ENCODE peak calls at places on chromosomes 1 and 21, in six cellular contexts. P is cardiac muscle cell, N is psoas muscle, Z is AG04450, H is stomach, B is left lung. C is an unnamed sample.

GRCh38 chr21:36330904-36331303 is 10.9 kb downstream of the MORC3 start:
- DNase-seq in P (peak; percentile 73), N (no peak), Z (no peak), H (peak; percentile 57), B (no peak), C (peak; percentile 52)

GRCh38 chr1:112312879-112313278 is 83.1 kb upstream of the CTTNBP2NL start:
- DNase-seq in P (no peak), N (no peak), Z (no peak), H (no peak), B (no peak), C (no peak)

GRCh38 chr1:229024528-229025119 is 246.3 kb upstream of the RAB4A start:
- DNase-seq in P (peak; percentile 87), N (peak; percentile 73), Z (peak; percentile 68), H (peak; percentile 56), B (no peak), C (peak; percentile 26)

GRCh38 chr1:32376199-32376598 is 13.9 kb downstream of the TSSK3 start:
- DNase-seq in P (no peak), N (no peak), Z (no peak), H (no peak), B (no peak), C (no peak)

GRCh38 chr1:244280221-244280620 is 171.5 kb downstream of the ADSS2 start:
- DNase-seq in P (peak; percentile 36), N (no peak), Z (no peak), H (no peak), B (no peak), C (no peak)

GRCh38 chr1:48878191-48878940 is 101.7 kb upstream of the BEND5 start:
- DNase-seq in P (peak; percentile 87), N (no peak), Z (no peak), H (no peak), B (no peak), C (no peak)

GRCh38 chr1:173934440-173934839 is 17.3 kb upstream of the SERPINC1 start:
- DNase-seq in P (no peak), N (no peak), Z (no peak), H (no peak), B (no peak), C (no peak)

GRCh38 chr1:115877511-115877910 is 36.6 kb upstream of the NHLH2 start:
- DNase-seq in P (peak; percentile 16), N (no peak), Z (no peak), H (no peak), B (no peak), C (no peak)

GRCh38 chr1:41618066-41618825 is 133.8 kb upstream of the EDN2 start:
- DNase-seq in P (peak; percentile 78), N (peak; percentile 78), Z (no peak), H (peak; percentile 93), B (peak; percentile 89), C (peak; percentile 52)

GRCh38 chr1:58816072-58816746 is 32.4 kb upstream of the JUN start:
- DNase-seq in P (peak; percentile 92), N (peak; percentile 93), Z (peak; percentile 70), H (peak; percentile 94), B (peak; percentile 100), C (peak; percentile 93)

GRCh38 chr1:231626535-231626950 is at the start of gene DISC1:
- DNase-seq in P (peak; percentile 91), N (peak; percentile 88), Z (peak; percentile 93), H (peak; percentile 84), B (peak; percentile 95), C (peak; percentile 86)

GRCh38 chr1:227388771-227389170 is 70.5 kb upstream of the CDC42BPA start:
- DNase-seq in P (no peak), N (no peak), Z (no peak), H (no peak), B (no peak), C (no peak)

GRCh38 chr1:41493117-41493536 is 8.6 kb upstream of the EDN2 start:
- DNase-seq in P (peak; percentile 86), N (peak; percentile 16), Z (peak; percentile 65), H (no peak), B (peak; percentile 61), C (no peak)

GRCh38 chr1:159421821-159422220 is 10.2 kb upstream of the OR10J4 start:
- DNase-seq in P (no peak), N (no peak), Z (no peak), H (no peak), B (no peak), C (no peak)

GRCh38 chr21:45506241-45506817 is 35.9 kb downstream of the SLC19A1 start:
- DNase-seq in P (no peak), N (peak; percentile 9), Z (no peak), H (no peak), B (peak; percentile 53), C (no peak)

GRCh38 chr21:27329255-27329851 is 362.5 kb upstream of the ADAMTS5 start:
- DNase-seq in P (peak; percentile 51), N (no peak), Z (peak; percentile 65), H (no peak), B (no peak), C (no peak)

GRCh38 chr1:161069731-161070270 is at the start of gene ARHGAP30:
- DNase-seq in P (no peak), N (peak; percentile 62), Z (no peak), H (peak; percentile 60), B (peak; percentile 95), C (peak; percentile 72)

GRCh38 chr1:31181515-31182343 is 58.0 kb downstream of the NKAIN1 start:
- DNase-seq in P (peak; percentile 66), N (peak; percentile 68), Z (no peak), H (peak; percentile 36), B (peak; percentile 88), C (peak; percentile 66)

GRCh38 chr1:220380885-220381284 is 108.6 kb upstream of the RAB3GAP2 start:
- DNase-seq in P (no peak), N (no peak), Z (no peak), H (no peak), B (no peak), C (no peak)
- H3K4me3 ChIP-seq in P (no peak overlapping the region), N (no peak overlapping the region), Z (no peak overlapping the region), H (no peak overlapping the region), B (no peak overlapping the region), C (no peak overlapping the region)

DNA sequence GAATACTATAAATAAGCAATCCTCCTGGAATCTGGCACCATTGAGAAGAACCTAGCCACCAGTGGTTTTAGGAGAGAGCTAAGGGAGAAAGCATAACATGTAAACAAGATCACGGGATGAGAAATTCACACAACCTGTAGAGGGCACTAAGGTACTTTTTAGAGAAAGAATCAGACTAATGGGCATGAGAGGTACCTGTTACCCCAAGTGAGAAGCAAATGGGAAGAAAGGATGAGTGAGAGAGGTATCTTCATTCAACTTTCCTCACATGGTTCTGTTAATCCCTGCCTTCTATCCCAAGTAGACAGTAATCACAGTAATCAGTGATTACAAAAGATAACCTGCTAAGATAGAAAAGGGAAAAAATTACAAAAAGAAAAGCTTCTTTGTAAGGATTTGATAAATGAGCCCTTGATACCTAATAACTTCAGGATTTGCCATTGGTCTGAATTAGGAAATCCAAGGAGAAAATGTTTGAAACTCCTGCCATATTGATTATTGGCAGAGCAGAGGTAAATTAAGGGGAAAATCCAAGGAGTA is 251.1 kb upstream of the ADGRL2 start:
- DNase-seq in P (peak; percentile 68), N (no peak), Z (peak; percentile 4), H (no peak), B (no peak), C (no peak)
- TF ChIP-seq CTCF in P (peak; percentile 67), N (peak; percentile 35), Z (peak; percentile 61), H (peak; percentile 20), B (peak; percentile 36), C (peak; percentile 13)

DNA sequence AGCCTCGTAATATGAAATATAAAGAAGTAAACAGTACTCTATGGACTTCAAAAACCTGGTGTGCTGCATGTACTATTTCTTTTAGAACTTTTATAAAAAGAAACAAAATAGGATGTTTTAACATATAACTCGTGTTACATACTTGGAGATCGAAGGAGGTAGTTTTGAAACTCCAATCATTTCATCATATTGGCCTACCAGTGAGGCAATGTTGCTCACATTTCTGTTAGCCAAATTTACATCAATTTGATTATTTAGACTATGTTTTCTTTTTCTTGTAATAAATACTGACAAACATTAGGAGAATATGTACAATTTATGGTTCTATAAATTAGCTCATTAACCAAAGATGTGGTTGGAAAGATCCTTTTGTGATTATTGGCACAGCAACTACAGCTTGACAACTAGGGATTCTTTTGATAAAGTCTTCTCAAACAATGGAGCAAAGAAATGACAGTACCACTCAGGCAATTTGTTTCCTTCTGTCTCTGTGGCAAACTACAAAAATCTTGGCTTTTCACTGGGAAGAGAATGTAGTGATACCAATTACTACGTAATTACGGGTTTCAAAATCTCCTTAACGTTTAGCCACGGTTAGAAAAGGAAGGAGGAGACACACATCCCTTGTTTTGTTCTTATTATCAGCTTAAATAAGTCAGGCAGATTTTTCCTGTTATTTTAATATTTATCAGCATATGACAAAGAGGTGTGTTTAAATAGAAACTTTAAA is 266.6 kb upstream of the SGIP1 start:
- DNase-seq in P (peak; percentile 74), N (no peak), Z (no peak), H (no peak), B (no peak), C (no peak)
- H3K27ac ChIP-seq in P (no peak overlapping the region), N (peak overlapping the region; percentile 88), Z (no peak overlapping the region), H (no peak overlapping the region), B (peak overlapping the region; percentile 34), C (no peak overlapping the region)

GRCh38 chr1:223129229-223129851 is 13.7 kb downstream of the TLR5 start:
- DNase-seq in P (peak; percentile 65), N (peak; percentile 80), Z (no peak), H (peak; percentile 72), B (peak; percentile 96), C (peak; percentile 75)
- H3K4me3 ChIP-seq in P (no peak overlapping the region), N (peak overlapping the region; percentile 26), Z (peak overlapping the region; percentile 46), H (peak overlapping the region; percentile 29), B (no peak overlapping the region), C (no peak overlapping the region)

GRCh38 chr1:99527078-99527477 is 118.8 kb upstream of the PALMD start:
- DNase-seq in P (peak; percentile 56), N (no peak), Z (no peak), H (no peak), B (no peak), C (no peak)
- TF ChIP-seq CTCF in P (peak; percentile 41), N (peak; percentile 19), Z (peak; percentile 47), H (no peak), B (no peak), C (no peak)